ENCODE peak calls at places on chromosomes 4 and X, in five cellular contexts. L is A549, I is HepG2, X is K562, P is GM12878. B is an unnamed sample.

GRCh38 chr4:90542216-90542615 is 415.0 kb downstream of the CCSER1 start:
- DNase-seq in L (no peak), I (no peak), X (no peak), P (no peak), B (peak; percentile 48)

GRCh38 chr4:157045507-157046127 is 30.3 kb upstream of the GLRB start:
- DNase-seq in L (peak; percentile 22), I (peak; percentile 47), X (peak; percentile 11), P (no peak), B (peak; percentile 71)

GRCh38 chr4:23728393-23728792 is 161.5 kb downstream of the PPARGC1A start:
- DNase-seq in L (peak; percentile 1), I (no peak), X (no peak), P (no peak), B (no peak)

GRCh38 chrX:11381464-11381863 is 88.3 kb downstream of the AMELX start:
- DNase-seq in L (peak; percentile 5), I (peak; percentile 25), X (peak; percentile 31), P (peak; percentile 30), B (peak; percentile 74)

GRCh38 chrX:10101269-10101668 is 55.5 kb upstream of the CLCN4 start:
- DNase-seq in L (no peak), I (peak; percentile 92), X (no peak), P (no peak), B (no peak)

GRCh38 chr4:40200881-40201797 is 4.3 kb downstream of the RHOH start:
- DNase-seq in L (no peak), I (no peak), X (no peak), P (no peak), B (no peak)

GRCh38 chr4:104490770-104491395 is 3.8 kb downstream of the CXXC4 start:
- DNase-seq in L (peak; percentile 11), I (peak; percentile 17), X (peak; percentile 31), P (no peak), B (peak; percentile 39)

GRCh38 chrX:154002215-154002719 is 17.4 kb downstream of the IRAK1 start:
- DNase-seq in L (no peak), I (no peak), X (peak; percentile 42), P (no peak), B (no peak)

GRCh38 chr4:64781737-64782326 is 372.6 kb upstream of the TECRL start:
- DNase-seq in L (no peak), I (peak; percentile 16), X (peak; percentile 12), P (no peak), B (peak; percentile 71)

GRCh38 chrX:124358796-124359386 is 12.5 kb downstream of the SH2D1A start:
- DNase-seq in L (no peak), I (no peak), X (no peak), P (no peak), B (no peak)

GRCh38 chr4:170666909-170667308 is 577.2 kb upstream of the AADAT start:
- DNase-seq in L (no peak), I (no peak), X (no peak), P (no peak), B (no peak)

GRCh38 chr4:79652232-79652631 is 244.2 kb upstream of the GK2 start:
- DNase-seq in L (no peak), I (peak; percentile 58), X (no peak), P (no peak), B (peak; percentile 89)

GRCh38 chrX:55312655-55313054 is 47.9 kb upstream of the PAGE3 start:
- DNase-seq in L (no peak), I (no peak), X (no peak), P (no peak), B (no peak)

GRCh38 chrX:130184168-130184567 is 12.4 kb downstream of the RAB33A start:
- DNase-seq in L (no peak), I (no peak), X (no peak), P (no peak), B (no peak)

GRCh38 chr4:152500798-152501434 is 35.0 kb downstream of the FBXW7 start:
- DNase-seq in L (peak; percentile 30), I (peak; percentile 65), X (peak; percentile 47), P (peak; percentile 74), B (peak; percentile 84)

GRCh38 chr4:23485793-23486192 is 404.1 kb downstream of the PPARGC1A start:
- DNase-seq in L (no peak), I (no peak), X (no peak), P (no peak), B (peak; percentile 56)

GRCh38 chr4:34220601-34221000 is 2023.7 kb downstream of the ARAP2 start:
- DNase-seq in L (no peak), I (no peak), X (no peak), P (no peak), B (no peak)

GRCh38 chrX:11151799-11152591 is 40.9 kb downstream of the HCCS start:
- DNase-seq in L (no peak), I (no peak), X (no peak), P (no peak), B (no peak)

GRCh38 chrX:77788050-77788449 is 2.0 kb upstream of the ATRX start:
- DNase-seq in L (peak; percentile 66), I (peak; percentile 86), X (no peak), P (no peak), B (peak; percentile 42)

GRCh38 chrX:154402622-154403127 is 4.5 kb downstream of the RPL10 start:
- DNase-seq in L (no peak), I (no peak), X (no peak), P (no peak), B (no peak)

GRCh38 chrX:134520860-134521390 is 61.0 kb downstream of the HPRT1 start:
- DNase-seq in L (peak; percentile 50), I (peak; percentile 34), X (no peak), P (no peak), B (peak; percentile 78)

GRCh38 chr4:25161599-25161960 is 1.3 kb upstream of the SEPSECS start:
- DNase-seq in L (no peak), I (no peak), X (no peak), P (no peak), B (no peak)

GRCh38 chr4:79042079-79042674 is 102.9 kb upstream of the PAQR3 start:
- DNase-seq in L (no peak), I (peak; percentile 3), X (peak; percentile 24), P (no peak), B (peak; percentile 32)

GRCh38 chr4:74056114-74056857 is 17.8 kb upstream of the CXCL3 start:
- DNase-seq in L (peak; percentile 22), I (no peak), X (peak; percentile 67), P (no peak), B (no peak)

GRCh38 chrX:147217334-147217733 is 402.8 kb upstream of the CXorf51A start:
- DNase-seq in L (no peak), I (no peak), X (no peak), P (no peak), B (no peak)

GRCh38 chr4:46386570-46386969 is 3.4 kb downstream of the GABRA2 start:
- DNase-seq in L (no peak), I (peak; percentile 28), X (no peak), P (no peak), B (no peak)

GRCh38 chr4:9409793-9410192 is 34.4 kb upstream of the DEFB131A start:
- DNase-seq in L (no peak), I (no peak), X (no peak), P (no peak), B (no peak)

GRCh38 chr4:169416997-169417396 is 146.2 kb upstream of the SH3RF1 start:
- DNase-seq in L (no peak), I (peak; percentile 5), X (no peak), P (no peak), B (peak; percentile 80)

GRCh38 chr4:146488495-146489174 is 33.1 kb downstream of the SLC10A7 start:
- DNase-seq in L (no peak), I (no peak), X (no peak), P (no peak), B (peak; percentile 83)

GRCh38 chr4:88006956-88007303 is 505 bp upstream of the PKD2 start:
- DNase-seq in L (no peak), I (no peak), X (no peak), P (no peak), B (no peak)

GRCh38 chrX:17042046-17042445 is 95.6 kb downstream of the REPS2 start:
- DNase-seq in L (no peak), I (no peak), X (no peak), P (no peak), B (no peak)

GRCh38 chr4:128228021-128228571 is 59.5 kb downstream of the PGRMC2 start:
- DNase-seq in L (no peak), I (no peak), X (no peak), P (no peak), B (no peak)

GRCh38 chr4:128228778-128229457 is 58.7 kb downstream of the PGRMC2 start:
- DNase-seq in L (no peak), I (no peak), X (no peak), P (no peak), B (no peak)

GRCh38 chr4:128221556-128221955 is 66.1 kb downstream of the PGRMC2 start:
- DNase-seq in L (no peak), I (no peak), X (no peak), P (no peak), B (no peak)

GRCh38 chr4:128229458-128229805 is 58.2 kb downstream of the PGRMC2 start:
- DNase-seq in L (no peak), I (no peak), X (no peak), P (no peak), B (no peak)

DNA sequence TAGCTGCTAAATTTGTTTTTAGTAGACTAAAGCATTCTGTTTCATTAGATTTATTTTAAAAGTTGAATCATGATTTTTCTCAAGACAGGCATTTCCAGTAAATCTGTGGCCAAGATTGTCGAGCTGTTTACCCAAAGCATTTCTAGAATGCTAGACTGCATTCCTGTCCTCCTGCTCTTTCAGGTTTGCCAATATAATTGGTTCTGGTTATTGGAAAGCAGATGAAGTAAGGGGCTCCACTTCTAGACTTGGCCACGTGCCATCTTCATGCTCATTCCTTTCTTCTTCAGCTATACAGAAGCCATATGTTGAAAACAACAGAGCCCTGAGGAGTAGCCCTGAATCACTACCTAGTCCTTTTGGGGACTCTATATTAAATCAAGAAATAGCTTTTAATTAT is 62.5 kb downstream of the PGRMC2 start:
- DNase-seq in L (no peak), I (no peak), X (no peak), P (no peak), B (no peak)
- TF ChIP-seq MAX in L (no peak), I (no peak), X (no peak), P (no peak), B (no peak)

GRCh38 chr4:185924458-185924857 is 112.5 kb upstream of the SORBS2 start:
- DNase-seq in L (no peak), I (no peak), X (no peak), P (no peak), B (no peak)
- H3K27ac ChIP-seq in L (no peak overlapping the region), I (no peak overlapping the region), X (no peak overlapping the region), P (no peak overlapping the region), B (no peak overlapping the region)

DNA sequence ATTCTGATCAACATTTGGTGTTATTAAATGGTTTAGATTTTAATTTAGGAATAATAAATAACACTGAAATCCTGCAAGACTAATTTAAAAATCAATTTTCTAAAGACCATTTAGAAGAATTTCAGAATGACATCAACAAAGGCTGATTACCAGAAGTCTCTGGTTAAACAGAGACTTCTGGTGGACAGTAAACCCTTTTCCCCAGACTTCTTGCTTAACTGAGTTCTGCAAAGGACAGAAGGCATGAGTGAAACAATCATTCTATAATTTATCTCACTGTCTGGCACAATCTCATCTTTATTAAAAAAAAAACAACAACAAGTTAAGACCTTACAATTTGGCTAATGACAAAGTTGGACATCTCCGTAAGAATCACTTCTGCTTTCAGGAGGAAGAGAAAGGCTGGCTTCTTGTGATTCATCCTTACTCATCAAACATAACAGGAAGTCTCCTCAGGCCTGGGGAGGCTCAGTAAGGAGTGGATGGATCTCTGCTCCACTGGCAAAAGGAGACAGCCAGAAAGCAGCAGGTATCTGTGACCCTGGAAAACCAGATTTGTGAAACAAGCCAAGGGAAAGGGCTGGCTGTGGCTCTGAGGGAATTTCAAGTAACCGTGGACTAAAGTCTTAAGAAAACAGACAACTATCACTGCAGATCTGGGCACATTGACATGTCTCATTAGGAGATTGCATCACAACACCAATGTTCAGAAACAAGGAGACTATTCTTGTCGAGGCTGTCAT is 908 bp upstream of the TLR6 start:
- DNase-seq in L (peak; percentile 67), I (no peak), X (no peak), P (peak; percentile 82), B (peak; percentile 76)
- TF ChIP-seq MYC in L (no peak), I (no peak), X (no peak), P (no peak), B (no peak)

GRCh38 chrX:389021-389441 is 2.3 kb upstream of the PPP2R3B start:
- DNase-seq in L (no peak), I (peak; percentile 55), X (no peak), P (no peak), B (no peak)
- TF ChIP-seq MAX in L (no peak), I (no peak), X (no peak), P (no peak), B (no peak)